ENCODE peak calls at places on chromosomes 2 and 18, in six cellular contexts. D is fibroblast of lung, G is AG09319, X is upper lobe of left lung, C is WTC11, H is IMR-90. Y is an unnamed sample.

GRCh38 chr18:73340135-73340934 is 472.5 kb upstream of the NETO1 start:
- DNase-seq in C (no peak), X (no peak), G (no peak), D (peak), H (peak), Y (peak)

GRCh38 chr2:234595829-234596228 is 98.9 kb upstream of the ARL4C start:
- DNase-seq in G (peak), C (no peak), X (no peak), D (peak), H (peak), Y (no peak)

GRCh38 chr2:227406177-227407031 is 18.7 kb upstream of the SCYGR1 start:
- DNase-seq in D (peak), G (peak), X (peak), H (peak), C (peak), Y (peak)

GRCh38 chr2:36361396-36361795 is 5.8 kb downstream of the CRIM1 start:
- DNase-seq in C (no peak), H (no peak), G (no peak), X (no peak), D (no peak), Y (peak)

GRCh38 chr2:231483398-231484329 is 19.4 kb upstream of the NCL start:
- DNase-seq in D (no peak), G (no peak), X (no peak), C (peak), H (no peak), Y (no peak)

GRCh38 chr2:209321076-209321475 is 102.8 kb upstream of the MAP2 start:
- DNase-seq in D (peak), C (no peak), H (peak), X (no peak), G (no peak), Y (peak)

GRCh38 chr2:48940606-48941005 is 185.1 kb upstream of the LHCGR start:
- DNase-seq in X (no peak), H (no peak), C (no peak), G (no peak), D (peak), Y (no peak)

GRCh38 chr2:64915510-64915900 is 73.7 kb upstream of the SLC1A4 start:
- DNase-seq in G (no peak), C (no peak), D (no peak), X (no peak), H (no peak), Y (no peak)

GRCh38 chr2:241857041-241857541 is 1.6 kb downstream of the PDCD1 start:
- DNase-seq in H (no peak), C (no peak), D (no peak), G (no peak), X (no peak), Y (no peak)

GRCh38 chr2:139669675-139670074 is 889.5 kb upstream of the NXPH2 start:
- DNase-seq in D (no peak), X (no peak), G (no peak), H (no peak), C (no peak), Y (no peak)

GRCh38 chr18:26546875-26547301 is 1.5 kb downstream of the KCTD1 start:
- DNase-seq in D (no peak), H (no peak), G (no peak), X (no peak), C (peak), Y (no peak)

GRCh38 chr2:142721015-142721414 is 156.4 kb upstream of the KYNU start:
- DNase-seq in D (no peak), C (no peak), H (no peak), G (no peak), X (no peak), Y (no peak)

GRCh38 chr2:97701186-97701585 is 12.2 kb upstream of the ZAP70 start:
- DNase-seq in D (no peak), X (no peak), H (no peak), C (no peak), G (no peak), Y (no peak)

GRCh38 chr2:36964496-36965058 is 1.8 kb downstream of the STRN start:
- DNase-seq in H (no peak), C (no peak), G (no peak), D (no peak), X (no peak), Y (peak)

GRCh38 chr2:86382698-86383097 is 45.3 kb upstream of the REEP1 start:
- DNase-seq in G (no peak), H (no peak), C (no peak), D (no peak), X (no peak), Y (no peak)

GRCh38 chr2:88580088-88580487 is 47.2 kb downstream of the EIF2AK3 start:
- DNase-seq in X (no peak), H (no peak), C (no peak), D (no peak), G (no peak), Y (no peak)

GRCh38 chr18:62720766-62721613 is 5.6 kb downstream of the PHLPP1 start:
- DNase-seq in D (no peak), H (no peak), G (no peak), C (no peak), X (no peak), Y (no peak)

GRCh38 chr2:197929008-197929885 is 124.9 kb downstream of the PLCL1 start:
- DNase-seq in C (no peak), H (no peak), D (no peak), G (no peak), X (no peak), Y (no peak)

GRCh38 chr2:167783266-167784070 is 463.9 kb downstream of the STK39 start:
- DNase-seq in G (no peak), D (peak), H (peak), X (no peak), C (no peak), Y (no peak)

GRCh38 chr2:169158874-169159273 is 89.5 kb downstream of the DHRS9 start:
- DNase-seq in D (no peak), H (no peak), X (no peak), C (no peak), G (no peak), Y (no peak)

GRCh38 chr2:54480025-54480424 is 23.9 kb downstream of the SPTBN1 start:
- DNase-seq in D (no peak), G (no peak), H (no peak), X (no peak), C (no peak), Y (no peak)

GRCh38 chr2:213246665-213247281 is 37.5 kb upstream of the SPAG16 start:
- DNase-seq in G (no peak), X (no peak), C (peak), D (peak), H (peak), Y (peak)

GRCh38 chr2:158988501-158988900 is 20.1 kb downstream of the TANC1 start:
- DNase-seq in H (no peak), C (no peak), X (peak), G (no peak), D (no peak), Y (no peak)

GRCh38 chr2:86764661-86765307 is 25.9 kb downstream of the CD8A start:
- DNase-seq in D (peak), C (no peak), H (peak), X (no peak), G (peak), Y (peak)

GRCh38 chr2:46954951-46955571 is 39.5 kb upstream of the MCFD2 start:
- DNase-seq in C (no peak), D (peak), H (peak), X (no peak), G (peak), Y (peak)

GRCh38 chr2:219099319-219099718 is 38.6 kb upstream of the IHH start:
- DNase-seq in G (no peak), C (no peak), D (peak), X (no peak), H (peak), Y (peak)

GRCh38 chr18:59197636-59198035 is 22.3 kb upstream of the GRP start:
- DNase-seq in G (no peak), H (no peak), C (no peak), X (no peak), D (no peak), Y (no peak)

GRCh38 chr2:2182688-2183087 is 148.4 kb downstream of the MYT1L start:
- DNase-seq in X (no peak), D (no peak), H (no peak), C (no peak), G (no peak), Y (no peak)

GRCh38 chr18:32730620-32731021 is 42.2 kb downstream of the KLHL14 start:
- DNase-seq in X (no peak), C (no peak), H (no peak), G (no peak), D (no peak), Y (peak)

GRCh38 chr18:3654442-3655253 is 204.7 kb downstream of the TGIF1 start:
- DNase-seq in D (peak), G (no peak), X (no peak), H (no peak), C (no peak), Y (no peak)

GRCh38 chr2:1728821-1729220 is 15.5 kb downstream of the PXDN start:
- DNase-seq in C (peak), H (peak), G (no peak), X (peak), D (peak), Y (peak)

GRCh38 chr2:101307503-101307902 is 998 bp downstream of the RNF149 start:
- DNase-seq in G (no peak), D (no peak), X (no peak), H (no peak), C (no peak), Y (peak)

GRCh38 chr2:68756178-68756577 is 21.6 kb downstream of the ARHGAP25 start:
- DNase-seq in D (no peak), X (no peak), G (no peak), H (no peak), C (no peak), Y (no peak)

GRCh38 chr2:113167115-113167932 is 6.4 kb upstream of the PSD4 start:
- DNase-seq in X (peak), D (no peak), G (no peak), C (no peak), H (no peak), Y (no peak)

GRCh38 chr2:115541808-115542207 is 1099.4 kb downstream of the DPP10 start:
- DNase-seq in G (no peak), C (no peak), X (no peak), D (no peak), H (no peak), Y (no peak)
- TF ChIP-seq CTCF in G (no peak), C (no peak), X (no peak), D (no peak), H (no peak), Y (no peak)

GRCh38 chr2:15939854-15940660 is at the start of gene MYCN:
- DNase-seq in D (peak), X (no peak), G (no peak), H (no peak), C (peak), Y (peak)

GRCh38 chr2:15940661-15941482 is 522 bp downstream of the MYCN start:
- DNase-seq in G (no peak), C (peak), H (no peak), X (peak), D (no peak), Y (no peak)

GRCh38 chr2:15937882-15938802 is 2.2 kb upstream of the MYCN start:
- DNase-seq in C (no peak), X (no peak), G (no peak), H (no peak), D (no peak), Y (no peak)

GRCh38 chr2:15938803-15939555 is 1.4 kb upstream of the MYCN start:
- DNase-seq in X (no peak), H (no peak), D (no peak), G (no peak), C (peak), Y (no peak)

GRCh38 chr2:15939556-15939853 is 845 bp upstream of the MYCN start:
- DNase-seq in G (no peak), X (peak), H (no peak), D (no peak), C (peak), Y (no peak)
- TF ChIP-seq CTCF in G (peak), X (peak), H (no peak), D (peak), C (no peak), Y (no peak)

GRCh38 chr18:77112161-77112801 is 20.3 kb downstream of the MBP start:
- DNase-seq in C (no peak), D (no peak), X (peak), H (no peak), G (no peak), Y (no peak)

GRCh38 chr18:77113361-77114069 is 19.1 kb downstream of the MBP start:
- DNase-seq in X (no peak), G (no peak), C (no peak), H (no peak), D (no peak), Y (no peak)

GRCh38 chr18:77110936-77111335 is 21.6 kb downstream of the MBP start:
- DNase-seq in D (no peak), X (no peak), H (no peak), C (no peak), G (no peak), Y (no peak)

GRCh38 chr18:77110400-77110799 is 22.2 kb downstream of the MBP start:
- DNase-seq in C (no peak), H (no peak), X (no peak), G (no peak), D (no peak), Y (no peak)

GRCh38 chr18:77111449-77112160 is 21.0 kb downstream of the MBP start:
- DNase-seq in X (no peak), H (no peak), D (no peak), G (no peak), C (no peak), Y (peak)
- TF ChIP-seq CTCF in X (no peak), H (no peak), D (no peak), G (no peak), C (no peak), Y (no peak)

GRCh38 chr2:20106746-20107145 is 55.3 kb upstream of the LAPTM4A start:
- DNase-seq in G (no peak), C (peak), H (no peak), X (no peak), D (peak), Y (no peak)
- TF ChIP-seq CTCF in G (peak), C (peak), H (peak), X (peak), D (peak), Y (peak)

GRCh38 chr2:38554973-38555595 is 47.6 kb downstream of the HNRNPLL start:
- DNase-seq in C (no peak), D (peak), H (peak), X (no peak), G (no peak), Y (peak)
- TF ChIP-seq CTCF in C (peak), D (peak), H (peak), X (peak), G (peak), Y (peak)

Y was measured in bronchial epithelial cell.